ENCODE peak calls at places on chromosomes 12 and 14, in six cellular contexts. One of them, this sample, is unnamed.

GRCh38 chr12:13197526-13198141 is 1.1 kb downstream of the EMP1 start:
- DNase-seq in GM23338: peak
- DNase-seq in neural progenitor cell: no peak
- DNase-seq in Peyer's patch: no peak
- DNase-seq in foreskin fibroblast: no peak
- DNase-seq in fibroblast of pulmonary artery: peak
- DNase-seq in this sample: no peak

GRCh38 chr12:130434560-130434959 is 96.9 kb downstream of the PIWIL1 start:
- DNase-seq in GM23338: no peak
- DNase-seq in neural progenitor cell: no peak
- DNase-seq in Peyer's patch: no peak
- DNase-seq in foreskin fibroblast: no peak
- DNase-seq in fibroblast of pulmonary artery: no peak
- DNase-seq in this sample: no peak

GRCh38 chr12:20656600-20656999 is 38.5 kb upstream of the SLCO1C1 start:
- DNase-seq in GM23338: no peak
- DNase-seq in neural progenitor cell: peak
- DNase-seq in Peyer's patch: no peak
- DNase-seq in foreskin fibroblast: no peak
- DNase-seq in fibroblast of pulmonary artery: no peak
- DNase-seq in this sample: no peak

GRCh38 chr14:61152851-61153364 is 128.2 kb downstream of the TMEM30B start:
- DNase-seq in GM23338: no peak
- DNase-seq in neural progenitor cell: no peak
- DNase-seq in Peyer's patch: no peak
- DNase-seq in foreskin fibroblast: peak
- DNase-seq in fibroblast of pulmonary artery: peak
- DNase-seq in this sample: no peak

GRCh38 chr12:123026094-123026853 is 45.8 kb downstream of the ARL6IP4 start:
- DNase-seq in GM23338: no peak
- DNase-seq in neural progenitor cell: no peak
- DNase-seq in Peyer's patch: peak
- DNase-seq in foreskin fibroblast: no peak
- DNase-seq in fibroblast of pulmonary artery: no peak
- DNase-seq in this sample: no peak

GRCh38 chr12:26274441-26275312 is 79.3 kb downstream of the SSPN start:
- DNase-seq in GM23338: peak
- DNase-seq in neural progenitor cell: peak
- DNase-seq in Peyer's patch: peak
- DNase-seq in foreskin fibroblast: peak
- DNase-seq in fibroblast of pulmonary artery: peak
- DNase-seq in this sample: no peak

GRCh38 chr12:10759657-10760056 is 36.5 kb upstream of the YBX3 start:
- DNase-seq in GM23338: no peak
- DNase-seq in neural progenitor cell: no peak
- DNase-seq in Peyer's patch: no peak
- DNase-seq in foreskin fibroblast: no peak
- DNase-seq in fibroblast of pulmonary artery: no peak
- DNase-seq in this sample: no peak

GRCh38 chr14:81519200-81519998 is 14.3 kb downstream of the SEL1L start:
- DNase-seq in GM23338: no peak
- DNase-seq in neural progenitor cell: no peak
- DNase-seq in Peyer's patch: no peak
- DNase-seq in foreskin fibroblast: no peak
- DNase-seq in fibroblast of pulmonary artery: peak
- DNase-seq in this sample: no peak

GRCh38 chr12:56763753-56764657 is 881 bp downstream of the HSD17B6 start:
- DNase-seq in GM23338: no peak
- DNase-seq in neural progenitor cell: no peak
- DNase-seq in Peyer's patch: no peak
- DNase-seq in foreskin fibroblast: peak
- DNase-seq in fibroblast of pulmonary artery: peak
- DNase-seq in this sample: no peak

GRCh38 chr12:57449375-57449774 is 5.7 kb upstream of the INHBE start:
- DNase-seq in GM23338: no peak
- DNase-seq in neural progenitor cell: no peak
- DNase-seq in Peyer's patch: no peak
- DNase-seq in foreskin fibroblast: no peak
- DNase-seq in fibroblast of pulmonary artery: no peak
- DNase-seq in this sample: no peak

GRCh38 chr12:12244341-12244740 is 22.5 kb downstream of the LRP6 start:
- DNase-seq in GM23338: no peak
- DNase-seq in neural progenitor cell: no peak
- DNase-seq in Peyer's patch: no peak
- DNase-seq in foreskin fibroblast: no peak
- DNase-seq in fibroblast of pulmonary artery: no peak
- DNase-seq in this sample: no peak

GRCh38 chr14:34014936-34015335 is 64.1 kb upstream of the EGLN3 start:
- DNase-seq in GM23338: no peak
- DNase-seq in neural progenitor cell: no peak
- DNase-seq in Peyer's patch: no peak
- DNase-seq in foreskin fibroblast: no peak
- DNase-seq in fibroblast of pulmonary artery: no peak
- DNase-seq in this sample: no peak

GRCh38 chr14:91139776-91140175 is 25.9 kb downstream of the DGLUCY start:
- DNase-seq in GM23338: no peak
- DNase-seq in neural progenitor cell: no peak
- DNase-seq in Peyer's patch: no peak
- DNase-seq in foreskin fibroblast: no peak
- DNase-seq in fibroblast of pulmonary artery: no peak
- DNase-seq in this sample: no peak

GRCh38 chr14:91135039-91135438 is 21.2 kb downstream of the DGLUCY start:
- DNase-seq in GM23338: no peak
- DNase-seq in neural progenitor cell: no peak
- DNase-seq in Peyer's patch: no peak
- DNase-seq in foreskin fibroblast: no peak
- DNase-seq in fibroblast of pulmonary artery: no peak
- DNase-seq in this sample: no peak

GRCh38 chr14:91142214-91142668 is 28.4 kb downstream of the DGLUCY start:
- DNase-seq in GM23338: no peak
- DNase-seq in neural progenitor cell: no peak
- DNase-seq in Peyer's patch: no peak
- DNase-seq in foreskin fibroblast: no peak
- DNase-seq in fibroblast of pulmonary artery: no peak
- DNase-seq in this sample: no peak

GRCh38 chr14:91140672-91141071 is 26.8 kb downstream of the DGLUCY start:
- DNase-seq in GM23338: peak
- DNase-seq in neural progenitor cell: peak
- DNase-seq in Peyer's patch: no peak
- DNase-seq in foreskin fibroblast: no peak
- DNase-seq in fibroblast of pulmonary artery: peak
- DNase-seq in this sample: no peak

DNA sequence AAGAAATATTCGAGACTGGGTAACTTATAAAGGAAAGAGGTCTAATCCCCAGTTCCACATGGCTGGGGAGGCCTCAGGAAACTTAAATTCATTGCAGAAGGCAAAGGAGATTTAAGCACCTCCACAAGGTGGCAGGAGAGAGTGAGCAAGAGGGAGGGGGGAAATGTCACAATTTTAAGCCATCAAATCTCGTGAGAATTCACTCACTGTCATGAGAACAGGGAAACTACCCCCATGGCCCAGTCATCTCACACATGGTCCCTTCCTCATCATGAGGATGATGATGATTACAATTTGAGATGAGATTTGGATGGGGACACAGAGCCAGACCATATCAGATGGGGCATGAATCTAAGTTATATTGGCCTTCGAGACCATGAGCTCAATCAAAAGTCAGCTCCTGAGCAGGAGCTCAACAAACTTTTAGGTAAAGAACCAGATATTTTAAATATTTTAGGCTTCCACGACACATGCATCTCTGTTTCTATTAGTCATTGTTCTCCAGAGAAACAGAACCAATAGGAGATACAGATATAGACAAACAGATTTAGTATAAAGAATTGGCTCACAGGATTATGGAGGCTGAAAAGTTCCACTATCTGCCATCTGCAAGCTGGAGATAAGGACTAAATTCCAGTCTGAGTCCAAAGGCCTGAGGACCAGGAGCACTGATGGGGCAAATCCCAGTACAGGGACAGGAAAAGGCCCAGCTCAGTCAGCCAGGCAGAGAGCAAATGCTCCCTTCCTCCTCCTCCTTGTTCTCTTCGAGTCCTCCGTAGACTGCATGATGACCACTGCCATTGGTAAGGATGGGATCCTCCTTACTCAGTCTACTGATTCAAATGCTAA is 24.9 kb downstream of the DGLUCY start:
- DNase-seq in GM23338: peak
- DNase-seq in neural progenitor cell: peak
- DNase-seq in Peyer's patch: no peak
- DNase-seq in foreskin fibroblast: peak
- DNase-seq in fibroblast of pulmonary artery: peak
- DNase-seq in this sample: no peak
- TF ChIP-seq CTCF in GM23338: peak
- TF ChIP-seq CTCF in neural progenitor cell: peak
- TF ChIP-seq CTCF in Peyer's patch: peak
- TF ChIP-seq CTCF in foreskin fibroblast: peak
- TF ChIP-seq CTCF in fibroblast of pulmonary artery: peak
- TF ChIP-seq CTCF in this sample: peak

DNA sequence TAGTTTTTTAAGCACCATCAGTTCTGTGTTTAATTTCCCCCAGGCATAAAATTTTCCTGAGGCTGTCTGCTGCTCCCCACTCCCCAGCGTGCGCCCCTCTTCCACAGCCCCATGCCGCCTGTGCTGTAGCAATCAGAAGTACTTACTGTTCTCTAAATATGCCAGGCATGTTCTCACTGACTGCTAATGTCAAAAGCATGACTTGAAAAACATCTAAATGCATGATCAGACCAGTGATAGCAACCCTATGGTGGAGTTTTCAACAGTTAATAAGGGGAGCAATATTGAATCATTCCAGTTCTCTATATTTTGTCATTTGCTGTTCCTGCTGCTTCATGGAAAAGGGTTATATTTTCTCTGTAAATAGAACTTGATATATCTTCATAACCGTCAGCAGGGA is 77.5 kb downstream of the ANKS1B start:
- DNase-seq in GM23338: no peak
- DNase-seq in neural progenitor cell: no peak
- DNase-seq in Peyer's patch: no peak
- DNase-seq in foreskin fibroblast: no peak
- DNase-seq in fibroblast of pulmonary artery: no peak
- DNase-seq in this sample: no peak
- TF ChIP-seq CTCF in GM23338: no peak
- TF ChIP-seq CTCF in neural progenitor cell: no peak
- TF ChIP-seq CTCF in Peyer's patch: no peak
- TF ChIP-seq CTCF in foreskin fibroblast: no peak
- TF ChIP-seq CTCF in fibroblast of pulmonary artery: no peak
- TF ChIP-seq CTCF in this sample: no peak

GRCh38 chr12:5073838-5074237 is 30.2 kb downstream of the KCNA5 start:
- DNase-seq in GM23338: peak
- DNase-seq in neural progenitor cell: peak
- DNase-seq in Peyer's patch: no peak
- DNase-seq in foreskin fibroblast: peak
- DNase-seq in fibroblast of pulmonary artery: peak
- DNase-seq in this sample: no peak
- TF ChIP-seq CTCF in GM23338: peak
- TF ChIP-seq CTCF in neural progenitor cell: peak
- TF ChIP-seq CTCF in Peyer's patch: no peak
- TF ChIP-seq CTCF in foreskin fibroblast: peak
- TF ChIP-seq CTCF in fibroblast of pulmonary artery: no peak
- TF ChIP-seq CTCF in this sample: peak

GRCh38 chr12:93078577-93078976 is 149.5 kb upstream of the EEA1 start:
- DNase-seq in GM23338: no peak
- DNase-seq in neural progenitor cell: no peak
- DNase-seq in Peyer's patch: no peak
- DNase-seq in foreskin fibroblast: no peak
- DNase-seq in fibroblast of pulmonary artery: no peak
- DNase-seq in this sample: no peak

GRCh38 chr12:93072340-93072739 is 143.2 kb upstream of the EEA1 start:
- DNase-seq in GM23338: no peak
- DNase-seq in neural progenitor cell: no peak
- DNase-seq in Peyer's patch: no peak
- DNase-seq in foreskin fibroblast: no peak
- DNase-seq in fibroblast of pulmonary artery: no peak
- DNase-seq in this sample: no peak

GRCh38 chr12:93079271-93079670 is 150.2 kb upstream of the EEA1 start:
- DNase-seq in GM23338: no peak
- DNase-seq in neural progenitor cell: no peak
- DNase-seq in Peyer's patch: no peak
- DNase-seq in foreskin fibroblast: no peak
- DNase-seq in fibroblast of pulmonary artery: no peak
- DNase-seq in this sample: no peak

GRCh38 chr12:93078092-93078491 is 149.0 kb upstream of the EEA1 start:
- DNase-seq in GM23338: no peak
- DNase-seq in neural progenitor cell: no peak
- DNase-seq in Peyer's patch: no peak
- DNase-seq in foreskin fibroblast: no peak
- DNase-seq in fibroblast of pulmonary artery: no peak
- DNase-seq in this sample: no peak

GRCh38 chr12:93073324-93073723 is 144.2 kb upstream of the EEA1 start:
- DNase-seq in GM23338: no peak
- DNase-seq in neural progenitor cell: no peak
- DNase-seq in Peyer's patch: no peak
- DNase-seq in foreskin fibroblast: no peak
- DNase-seq in fibroblast of pulmonary artery: no peak
- DNase-seq in this sample: no peak
- TF ChIP-seq CTCF in GM23338: no peak
- TF ChIP-seq CTCF in neural progenitor cell: no peak
- TF ChIP-seq CTCF in Peyer's patch: no peak
- TF ChIP-seq CTCF in foreskin fibroblast: no peak
- TF ChIP-seq CTCF in fibroblast of pulmonary artery: no peak
- TF ChIP-seq CTCF in this sample: no peak

This sample was measured in neural crest cell.